ENCODE peak calls at places on chromosome 19, in four cellular contexts. Q is Karpas-422, E is PC-3, C is mesenchymal stem cell. O is an unnamed sample.

GRCh38 chr19:55042344-55042678 is 4.2 kb upstream of the GP6 start:
- DNase-seq in Q (no peak), E (no peak), C (no peak), O (no peak)

GRCh38 chr19:18943465-18943864 is 2.4 kb upstream of the HOMER3 start:
- DNase-seq in Q (no peak), E (no peak), C (no peak), O (no peak)

GRCh38 chr19:7767487-7767886 is 4.4 kb downstream of the CLEC4M start:
- DNase-seq in Q (no peak), E (no peak), C (no peak), O (peak; percentile 21)

GRCh38 chr19:36113425-36113824 is 1.2 kb downstream of the POLR2I start:
- DNase-seq in Q (no peak), E (no peak), C (no peak), O (no peak)

GRCh38 chr19:15812059-15812722 is 3.3 kb downstream of the OR10H1 start:
- DNase-seq in Q (no peak), E (peak; percentile 56), C (no peak), O (no peak)

GRCh38 chr19:2543463-2544442 is 67.8 kb downstream of the GADD45B start:
- DNase-seq in Q (peak; percentile 91), E (peak; percentile 94), C (peak; percentile 99), O (peak; percentile 98)

GRCh38 chr19:11597202-11598102 is at the start of gene ZNF627:
- DNase-seq in Q (peak; percentile 99), E (peak; percentile 99), C (peak; percentile 99), O (peak; percentile 100)

GRCh38 chr19:11963566-11964355 is 1.1 kb upstream of the ZNF763 start:
- DNase-seq in Q (peak; percentile 90), E (peak; percentile 57), C (peak; percentile 73), O (peak; percentile 89)

GRCh38 chr19:40465025-40465780 is at the start of gene BLVRB:
- DNase-seq in Q (no peak), E (peak; percentile 39), C (peak; percentile 91), O (no peak)

GRCh38 chr19:56423276-56423984 is 19.3 kb downstream of the ZNF583 start:
- DNase-seq in Q (peak; percentile 47), E (no peak), C (peak; percentile 9), O (no peak)

DNA sequence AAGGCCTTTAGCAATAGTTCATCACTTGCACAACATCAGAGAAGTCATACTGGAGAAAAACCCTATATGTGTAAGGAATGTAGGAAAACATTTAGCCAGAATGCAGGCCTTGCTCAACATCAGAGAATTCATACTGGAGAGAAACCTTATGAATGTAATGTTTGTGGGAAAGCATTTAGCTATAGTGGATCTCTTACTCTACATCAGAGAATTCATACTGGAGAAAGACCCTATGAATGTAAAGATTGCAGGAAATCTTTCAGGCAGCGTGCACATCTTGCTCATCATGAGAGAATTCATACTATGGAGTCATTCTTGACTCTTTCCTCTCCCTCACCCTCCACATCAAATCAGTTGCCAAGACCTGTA is 19.8 kb downstream of the ZNF583 start:
- DNase-seq in Q (no peak), E (no peak), C (no peak), O (no peak)
- H3K9ac ChIP-seq in Q (no peak overlapping the region), E (no peak overlapping the region), C (no peak overlapping the region), O (no peak overlapping the region)

GRCh38 chr19:1170938-1171754 is 2.9 kb downstream of the SBNO2 start:
- DNase-seq in Q (no peak), E (peak; percentile 33), C (no peak), O (peak; percentile 78)
- H3K27ac ChIP-seq in Q (no peak overlapping the region), E (peak overlapping the region; percentile 98), C (no peak overlapping the region), O (peak overlapping the region; percentile 91)

DNA sequence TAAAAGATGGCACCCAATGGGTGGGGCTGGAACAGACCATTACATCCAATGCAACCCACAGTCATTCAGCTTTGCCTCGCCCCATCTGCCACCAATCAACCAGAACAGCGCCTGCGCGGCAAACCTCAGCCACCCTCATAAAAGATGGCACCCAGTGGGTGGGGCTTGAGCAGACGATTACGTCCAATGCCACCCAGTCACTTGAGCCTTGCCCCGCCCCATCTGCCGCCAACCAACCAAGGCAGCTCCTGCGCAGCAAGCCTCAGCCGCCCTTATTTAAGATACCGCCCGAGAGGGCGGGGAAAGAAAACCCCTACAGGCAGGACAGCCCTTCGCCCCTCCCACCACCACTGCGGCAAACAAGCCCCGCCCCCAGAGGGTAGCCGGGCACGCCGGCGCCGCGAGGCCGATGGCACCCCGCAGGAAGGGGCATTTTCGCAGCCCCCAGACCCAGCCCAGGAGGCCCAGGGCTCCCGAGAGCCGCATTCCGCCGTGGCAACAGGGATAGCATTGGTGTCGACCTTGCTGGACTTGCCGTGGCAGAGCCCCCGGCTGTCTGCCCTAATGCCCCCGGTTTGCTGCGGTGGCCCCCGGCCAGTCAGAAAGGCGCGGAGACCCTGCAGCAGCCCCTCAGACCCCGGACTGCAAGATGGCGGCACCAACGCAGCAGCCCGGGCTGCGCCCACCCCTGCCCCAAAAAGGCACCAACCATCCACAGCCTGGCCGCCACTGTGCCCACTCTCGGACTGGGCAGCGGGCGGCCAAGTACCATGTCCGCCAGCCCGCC is 668 bp downstream of the PEG3 start:
- DNase-seq in Q (no peak), E (peak; percentile 73), C (no peak), O (peak; percentile 98)
- H3K4me3 ChIP-seq in Q (no peak overlapping the region), E (peak overlapping the region; percentile 37), C (peak overlapping the region; percentile 67), O (peak overlapping the region; percentile 45)

GRCh38 chr19:30225615-30226463 is 146.3 kb upstream of the ZNF536 start:
- DNase-seq in Q (no peak), E (no peak), C (no peak), O (no peak)

GRCh38 chr19:30227661-30228112 is 144.5 kb upstream of the ZNF536 start:
- DNase-seq in Q (peak; percentile 88), E (peak; percentile 48), C (peak; percentile 46), O (no peak)

GRCh38 chr19:30228113-30228725 is 144.0 kb upstream of the ZNF536 start:
- DNase-seq in Q (no peak), E (no peak), C (peak; percentile 3), O (no peak)

GRCh38 chr19:30226464-30227070 is 145.6 kb upstream of the ZNF536 start:
- DNase-seq in Q (no peak), E (no peak), C (no peak), O (no peak)

GRCh38 chr19:30227071-30227621 is 145.0 kb upstream of the ZNF536 start:
- DNase-seq in Q (no peak), E (no peak), C (no peak), O (no peak)
- H3K9ac ChIP-seq in Q (peak overlapping the region; percentile 72), E (no peak overlapping the region), C (peak overlapping the region; percentile 29), O (no peak overlapping the region)

O was measured in kidney.